ENCODE peak calls at places on chromosomes 2 and 18, in four cellular contexts. U is IMR-90, R is mesendoderm, L is H9. P is an unnamed sample.

GRCh38 chr2:241796209-241796608 is 12.8 kb upstream of the NEU4 start:
- DNase-seq in U (no peak), R (no peak), L (no peak), P (no peak)

GRCh38 chr2:224347181-224348051 is 54.5 kb downstream of the FAM124B start:
- DNase-seq in U (no peak), R (no peak), L (no peak), P (peak; percentile 29)

GRCh38 chr2:161166538-161167409 is 6.5 kb downstream of the TANK start:
- DNase-seq in U (peak; percentile 35), R (no peak), L (no peak), P (no peak)

GRCh38 chr2:237968048-237968862 is 1.4 kb downstream of the UBE2F start:
- DNase-seq in U (peak; percentile 71), R (no peak), L (peak; percentile 43), P (peak; percentile 55)

GRCh38 chr18:59093668-59094067 is 46.0 kb upstream of the SEC11C start:
- DNase-seq in U (no peak), R (no peak), L (no peak), P (no peak)

GRCh38 chr2:186590538-186591441 is 934 bp downstream of the ITGAV start:
- DNase-seq in U (peak; percentile 45), R (peak; percentile 69), L (no peak), P (peak; percentile 88)

GRCh38 chr2:240603846-240604245 is 17.3 kb downstream of the CAPN10 start:
- DNase-seq in U (no peak), R (no peak), L (no peak), P (no peak)

GRCh38 chr2:34365937-34366336 is 766.8 kb upstream of the FAM98A start:
- DNase-seq in U (no peak), R (peak; percentile 98), L (peak; percentile 88), P (no peak)

GRCh38 chr18:44786697-44787096 is 106.0 kb downstream of the SETBP1 start:
- DNase-seq in U (no peak), R (no peak), L (no peak), P (no peak)

GRCh38 chr2:145623136-145623535 is 1103.2 kb upstream of the ZEB2 start:
- DNase-seq in U (peak; percentile 72), R (no peak), L (no peak), P (no peak)

GRCh38 chr2:127653421-127654083 is 7.6 kb downstream of the GPR17 start:
- DNase-seq in U (no peak), R (no peak), L (no peak), P (no peak)
- H2AK5ac ChIP-seq in U (no peak overlapping the region), R (no peak overlapping the region), L (no peak overlapping the region), P (no peak overlapping the region)

DNA sequence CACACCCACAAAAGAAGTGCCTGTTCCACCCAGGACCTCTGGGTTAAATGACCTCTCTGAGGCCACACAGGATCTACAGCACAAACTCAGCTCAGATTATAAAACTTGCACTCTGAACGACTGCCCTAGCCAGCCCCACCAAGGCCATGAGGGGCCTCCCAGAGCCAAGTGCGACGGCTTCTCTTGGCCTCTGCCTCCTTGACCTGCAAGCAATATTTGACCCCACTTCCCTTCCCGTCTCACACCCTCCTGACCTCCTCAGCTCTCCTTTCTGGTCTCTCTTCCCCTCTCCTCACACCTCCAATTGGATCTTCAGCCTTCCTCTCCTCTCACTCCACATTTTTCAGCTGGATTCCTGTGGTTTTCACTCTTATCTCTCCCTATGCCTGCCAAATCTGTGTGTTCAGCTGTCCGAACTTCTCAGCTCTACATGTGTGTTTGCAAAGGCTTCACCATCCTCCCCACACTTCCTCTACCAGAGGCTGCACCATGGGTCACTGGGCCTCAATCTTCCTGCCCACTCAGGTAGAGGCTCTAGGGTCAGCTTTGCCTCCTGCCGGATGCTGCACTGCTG is 25.3 kb upstream of the STEAP3 start:
- DNase-seq in U (peak; percentile 41), R (peak; percentile 50), L (no peak), P (peak; percentile 43)
- H2AK5ac ChIP-seq in U (no peak overlapping the region), R (no peak overlapping the region), L (no peak overlapping the region), P (no peak overlapping the region)

DNA sequence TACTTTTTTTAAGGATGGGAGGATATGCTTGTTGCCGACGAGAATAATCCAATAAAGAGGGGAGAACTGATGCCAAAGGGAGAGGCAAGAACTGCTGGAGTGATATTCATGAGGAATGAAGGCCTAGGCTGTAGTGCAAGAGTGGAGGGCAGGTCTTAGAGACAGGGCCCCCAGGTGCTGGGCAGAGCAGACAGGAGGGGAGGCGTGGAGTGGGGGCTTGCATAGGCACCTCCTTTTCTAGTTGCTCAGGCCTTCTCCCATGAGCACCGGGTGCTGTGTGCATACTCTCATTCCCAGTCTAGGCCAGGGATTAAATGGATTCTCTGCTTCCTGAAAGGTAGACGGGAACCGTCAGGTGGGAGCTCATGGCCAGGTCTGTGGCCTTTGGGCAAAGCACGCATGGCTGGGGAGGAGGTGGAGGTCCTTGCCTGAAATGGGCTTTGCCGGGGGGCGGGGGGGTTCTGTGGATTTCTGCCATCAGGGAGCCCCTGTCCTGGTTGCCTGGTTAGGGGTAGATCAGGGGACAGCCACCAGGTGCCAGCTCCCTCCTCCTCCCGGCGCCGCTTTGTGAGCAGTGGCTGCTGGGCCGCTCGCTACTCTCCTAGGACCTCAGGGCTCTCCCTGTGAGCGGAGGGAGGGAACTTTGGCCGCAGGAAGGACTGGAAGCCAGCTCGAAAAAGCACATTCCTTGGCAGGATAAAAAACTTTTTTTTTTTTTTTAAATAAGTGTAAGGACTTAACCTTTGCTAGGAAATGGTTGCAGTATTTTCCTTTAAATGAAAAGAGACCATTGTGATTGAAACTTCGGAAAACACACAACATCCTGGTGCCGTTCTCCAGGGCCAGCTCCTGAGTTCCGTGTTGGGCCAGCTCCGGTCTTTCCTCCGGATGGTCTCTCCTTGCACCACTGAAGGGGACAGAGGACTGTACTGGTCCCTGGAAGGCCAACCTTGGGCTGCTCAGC is 82.7 kb upstream of the HAAO start:
- DNase-seq in U (no peak), R (no peak), L (peak; percentile 48), P (no peak)
- H2AK5ac ChIP-seq in U (no peak overlapping the region), R (no peak overlapping the region), L (no peak overlapping the region), P (no peak overlapping the region)

GRCh38 chr2:109475531-109476210 is 138.1 kb downstream of the SEPTIN10 start:
- DNase-seq in U (peak; percentile 80), R (no peak), L (no peak), P (peak; percentile 35)
- H2AK5ac ChIP-seq in U (peak overlapping the region; percentile 21), R (no peak overlapping the region), L (no peak overlapping the region), P (peak overlapping the region; percentile 3)

GRCh38 chr2:231360881-231361294 is 34.6 kb upstream of the B3GNT7 start:
- DNase-seq in U (no peak), R (no peak), L (no peak), P (no peak)
- H2AK5ac ChIP-seq in U (no peak overlapping the region), R (no peak overlapping the region), L (no peak overlapping the region), P (no peak overlapping the region)

DNA sequence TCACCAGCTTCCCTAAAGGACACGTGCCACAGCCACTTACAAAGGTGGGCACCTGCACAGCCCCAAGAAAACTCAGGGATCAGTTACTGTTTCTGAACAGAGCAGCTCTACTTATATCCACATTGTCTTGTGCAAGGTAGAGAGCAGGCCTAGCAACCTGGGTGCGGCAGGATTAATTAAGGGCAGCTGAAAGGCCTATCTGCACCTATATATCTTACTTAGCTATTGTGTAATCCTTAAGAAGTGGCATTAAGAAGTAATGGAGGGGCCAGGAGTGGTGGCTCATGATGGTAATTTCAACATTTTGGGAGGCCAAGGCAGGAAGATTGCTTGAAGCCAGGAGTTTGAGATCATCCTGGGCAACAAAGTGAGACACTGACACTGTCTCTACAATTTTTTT is 12.8 kb upstream of the ARL5A start:
- DNase-seq in U (no peak), R (no peak), L (no peak), P (no peak)
- H2AK5ac ChIP-seq in U (no peak overlapping the region), R (no peak overlapping the region), L (no peak overlapping the region), P (no peak overlapping the region)

GRCh38 chr2:47172922-47173695 is 18.0 kb upstream of the STPG4 start:
- DNase-seq in U (no peak), R (no peak), L (no peak), P (no peak)

GRCh38 chr2:47172156-47172921 is 17.2 kb upstream of the STPG4 start:
- DNase-seq in U (no peak), R (no peak), L (no peak), P (peak; percentile 49)

GRCh38 chr2:47173986-47174730 is 19.1 kb upstream of the STPG4 start:
- DNase-seq in U (no peak), R (no peak), L (no peak), P (peak; percentile 44)

GRCh38 chr2:47177042-47177565 is 22.0 kb upstream of the STPG4 start:
- DNase-seq in U (no peak), R (no peak), L (no peak), P (no peak)

DNA sequence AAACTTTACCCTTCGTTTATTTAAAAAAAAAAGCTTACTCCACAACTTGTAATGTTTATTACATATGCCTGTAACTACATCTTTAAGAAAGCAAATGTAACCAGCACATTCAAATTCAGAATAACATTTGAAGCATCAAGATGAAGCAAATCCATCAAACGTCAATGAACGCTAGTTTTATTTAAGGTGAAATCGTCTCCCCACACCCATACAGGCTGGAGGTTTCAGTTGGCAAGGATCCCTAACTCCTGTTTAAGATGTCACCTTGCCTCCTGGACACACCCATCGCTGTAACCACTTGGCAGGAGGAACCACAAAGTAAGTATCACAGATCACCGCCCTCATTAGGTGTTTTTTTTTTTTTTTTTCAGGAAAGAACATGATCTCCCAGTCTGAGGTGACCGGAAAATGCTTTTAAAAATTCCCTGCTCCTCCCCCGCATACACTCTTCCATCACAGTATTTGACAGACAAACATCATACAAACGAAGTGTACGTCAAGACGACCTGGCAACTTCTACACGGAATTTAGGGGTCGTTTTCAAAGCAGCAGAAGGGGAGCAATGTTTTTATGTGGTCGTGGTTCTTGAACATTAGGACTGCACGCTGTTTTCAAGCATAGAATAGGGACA is 19.7 kb upstream of the STPG4 start:
- DNase-seq in U (peak; percentile 62), R (peak; percentile 71), L (no peak), P (peak; percentile 67)
- H2AK5ac ChIP-seq in U (peak overlapping the region; percentile 82), R (no peak overlapping the region), L (no peak overlapping the region), P (peak overlapping the region; percentile 64)

GRCh38 chr2:202120827-202121226 is 47.8 kb downstream of the KIAA2012 start:
- DNase-seq in U (no peak), R (no peak), L (no peak), P (no peak)
- H2AK5ac ChIP-seq in U (peak overlapping the region; percentile 40), R (no peak overlapping the region), L (no peak overlapping the region), P (no peak overlapping the region)